ENCODE peak calls at places on chromosomes 12 and 14, in ten cellular contexts. J is breast epithelium, B is choroid plexus epithelial cell, U is GM12865, Q is coronary artery, H is pancreas, R is GM12864, Z is fibroblast of lung, I is cardiac muscle cell, S is heart right ventricle. P is an unnamed sample.

GRCh38 chr12:14417717-14418116 is 52.2 kb downstream of the ATF7IP start:
- DNase-seq in J (no peak), Z (peak; percentile 94), R (peak; percentile 21), S (peak; percentile 79), Q (no peak), I (peak; percentile 93), U (peak; percentile 40), H (no peak), B (peak; percentile 98), P (peak; percentile 88)

GRCh38 chr12:58765653-58766554 is 154.4 kb downstream of the LRIG3 start:
- DNase-seq in B (peak; percentile 63), H (no peak), Z (no peak), R (no peak), S (no peak), U (no peak), Q (no peak), J (no peak), I (no peak), P (no peak)

GRCh38 chr14:104786726-104787675 is 8.5 kb downstream of the AKT1 start:
- DNase-seq in Q (no peak), B (no peak), Z (no peak), H (no peak), I (no peak), S (no peak), U (no peak), R (no peak), J (no peak), P (no peak)

GRCh38 chr12:19065223-19065622 is 64.3 kb upstream of the PLEKHA5 start:
- DNase-seq in Z (no peak), Q (no peak), S (no peak), B (no peak), U (no peak), H (no peak), R (no peak), I (no peak), J (no peak), P (no peak)

GRCh38 chr12:63967781-63968180 is 123.3 kb downstream of the SRGAP1 start:
- DNase-seq in Z (no peak), J (no peak), B (no peak), U (no peak), R (no peak), S (no peak), Q (no peak), I (no peak), H (no peak), P (peak; percentile 48)

GRCh38 chr12:77615331-77615730 is 215.4 kb upstream of the NAV3 start:
- DNase-seq in J (no peak), Z (no peak), B (peak; percentile 35), H (no peak), R (no peak), U (no peak), S (no peak), I (peak; percentile 2), Q (no peak), P (peak; percentile 55)

GRCh38 chr12:15788266-15789214 is 648 bp downstream of the EPS8 start:
- DNase-seq in S (no peak), R (no peak), U (peak; percentile 49), Q (peak; percentile 83), B (peak; percentile 78), Z (peak; percentile 61), J (peak; percentile 56), I (peak; percentile 68), H (peak; percentile 82), P (peak; percentile 50)

GRCh38 chr14:98293527-98293926 is 978.5 kb downstream of the BCL11B start:
- DNase-seq in H (no peak), Z (no peak), B (no peak), U (no peak), J (no peak), R (no peak), Q (no peak), I (no peak), S (no peak), P (peak; percentile 87)

GRCh38 chr12:103803847-103804246 is 37.2 kb downstream of the NT5DC3 start:
- DNase-seq in J (no peak), H (no peak), Z (no peak), S (no peak), I (no peak), Q (no peak), B (no peak), U (no peak), R (no peak), P (no peak)

GRCh38 chr12:19125325-19125724 is 4.2 kb upstream of the PLEKHA5 start:
- DNase-seq in H (no peak), Q (no peak), B (peak; percentile 55), J (no peak), S (no peak), I (peak; percentile 33), Z (peak; percentile 43), R (no peak), U (peak; percentile 34), P (peak; percentile 55)

GRCh38 chr12:113955109-113955970 is 10.8 kb downstream of the RBM19 start:
- DNase-seq in I (peak; percentile 10), R (no peak), S (no peak), U (peak; percentile 28), B (peak; percentile 30), Z (no peak), Q (no peak), H (no peak), J (no peak), P (peak; percentile 27)
- TF ChIP-seq CTCF in I (peak; percentile 51), R (peak; percentile 45), S (no peak), U (peak; percentile 57), B (peak; percentile 71), Z (peak; percentile 21), Q (no peak), H (no peak), J (no peak), P (peak; percentile 74)

GRCh38 chr14:59465570-59466150 is 480 bp upstream of the GPR135 start:
- DNase-seq in J (no peak), Z (no peak), B (no peak), I (no peak), S (no peak), U (no peak), H (no peak), Q (no peak), R (no peak), P (no peak)
- H3K4me3 ChIP-seq in J (peak overlapping the region; percentile 67), Z (no peak overlapping the region), B (peak overlapping the region; percentile 66), I (peak overlapping the region; percentile 53), S (peak overlapping the region; percentile 70), U (no peak overlapping the region), H (peak overlapping the region; percentile 77), Q (peak overlapping the region; percentile 80), R (peak overlapping the region; percentile 76), P (no peak overlapping the region)

GRCh38 chr12:2194571-2194970 is 141.8 kb downstream of the CACNA1C start:
- DNase-seq in Z (no peak), J (no peak), I (no peak), H (no peak), U (no peak), S (no peak), B (no peak), R (no peak), Q (no peak), P (no peak)
- TF ChIP-seq CTCF in Z (no peak), J (no peak), I (no peak), H (no peak), U (no peak), S (no peak), B (no peak), R (no peak), Q (no peak), P (no peak)

GRCh38 chr12:48423200-48423599 is 49.2 kb upstream of the ANP32D start:
- DNase-seq in R (no peak), H (no peak), S (no peak), B (peak; percentile 21), Z (no peak), I (peak; percentile 34), J (no peak), U (no peak), Q (no peak), P (no peak)

GRCh38 chr12:48420031-48420775 is 52.2 kb upstream of the ANP32D start:
- DNase-seq in Q (no peak), B (peak; percentile 81), I (peak; percentile 74), R (no peak), J (no peak), S (no peak), Z (no peak), U (no peak), H (no peak), P (no peak)

GRCh38 chr12:48424644-48425043 is 47.7 kb upstream of the ANP32D start:
- DNase-seq in I (no peak), R (no peak), S (no peak), U (no peak), B (no peak), Q (no peak), Z (no peak), J (no peak), H (no peak), P (no peak)

GRCh38 chr12:48419409-48419935 is 52.9 kb upstream of the ANP32D start:
- DNase-seq in B (no peak), U (no peak), S (no peak), R (no peak), Z (no peak), H (no peak), I (no peak), J (no peak), Q (no peak), P (no peak)

GRCh38 chr12:48422060-48422459 is 50.3 kb upstream of the ANP32D start:
- DNase-seq in J (no peak), Z (no peak), Q (no peak), S (no peak), B (peak; percentile 52), I (peak; percentile 41), U (no peak), H (no peak), R (no peak), P (peak; percentile 5)
- H3K4me3 ChIP-seq in J (no peak overlapping the region), Z (no peak overlapping the region), Q (no peak overlapping the region), S (no peak overlapping the region), B (no peak overlapping the region), I (no peak overlapping the region), U (no peak overlapping the region), H (no peak overlapping the region), R (no peak overlapping the region), P (no peak overlapping the region)

DNA sequence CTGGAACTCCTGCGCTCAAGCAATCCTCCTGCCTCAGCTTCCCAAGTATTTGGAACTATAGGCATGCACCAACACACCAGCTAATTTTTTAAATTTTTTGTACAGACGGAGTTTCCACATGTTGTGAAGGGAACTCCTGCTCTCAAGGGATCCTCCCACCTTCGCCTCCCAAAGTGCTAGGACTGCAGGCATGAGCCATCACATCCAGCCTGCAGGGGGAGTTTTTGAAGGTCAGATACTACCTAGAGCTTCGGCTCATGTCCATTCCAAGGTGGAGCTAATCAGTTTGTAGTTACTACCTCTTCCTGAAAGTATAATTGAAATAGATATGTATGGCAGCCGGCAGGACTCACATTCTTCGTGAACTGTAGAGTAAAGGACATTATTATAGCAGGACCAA is 3.7 kb upstream of the TAS2R19 start:
- DNase-seq in I (no peak), S (no peak), Z (no peak), Q (no peak), H (no peak), U (no peak), B (no peak), J (no peak), R (no peak), P (no peak)
- TF ChIP-seq CTCF in I (peak; percentile 25), S (no peak), Z (no peak), Q (no peak), H (no peak), U (no peak), B (peak; percentile 39), J (no peak), R (peak; percentile 24), P (no peak)

P was measured in bronchial epithelial cell.